ENCODE peak calls at places on chromosomes 13 and 19, in six cellular contexts. S, N, X, M, P and D are unnamed samples.

GRCh38 chr13:97766749-97767148 is 186.7 kb upstream of the IPO5 start:
- DNase-seq in S (no peak), P (peak), X (no peak), M (no peak), N (no peak), D (peak)

GRCh38 chr13:53490732-53491131 is 462.1 kb downstream of the OLFM4 start:
- DNase-seq in X (no peak), N (no peak), M (no peak), P (no peak), S (no peak), D (no peak)

GRCh38 chr13:65855276-65855675 is 1374.9 kb downstream of the PCDH9 start:
- DNase-seq in S (no peak), P (peak), M (peak), X (no peak), N (no peak), D (peak)

GRCh38 chr13:112703935-112704633 is 14.2 kb downstream of the ATP11A start:
- DNase-seq in N (no peak), M (no peak), S (peak), P (no peak), X (no peak), D (no peak)

GRCh38 chr13:32409561-32410440 is 18.1 kb downstream of the N4BP2L1 start:
- DNase-seq in P (peak), N (no peak), X (no peak), M (peak), S (no peak), D (peak)

GRCh38 chr13:53405616-53406015 is 377.0 kb downstream of the OLFM4 start:
- DNase-seq in S (no peak), X (no peak), P (no peak), M (no peak), N (no peak), D (no peak)

GRCh38 chr19:4061178-4061682 is 5.5 kb downstream of the ZBTB7A start:
- DNase-seq in P (peak), M (no peak), N (peak), X (peak), S (peak), D (peak)

GRCh38 chr19:30870861-30871260 is 478.4 kb downstream of the TSHZ3 start:
- DNase-seq in M (peak), N (no peak), X (no peak), S (no peak), P (peak), D (peak)

GRCh38 chr19:5356918-5357317 is 16.3 kb upstream of the PTPRS start:
- DNase-seq in P (no peak), X (no peak), S (no peak), M (no peak), N (no peak), D (no peak)

GRCh38 chr13:106117035-106117434 is 418.4 kb downstream of the EFNB2 start:
- DNase-seq in N (no peak), X (no peak), M (peak), P (no peak), S (no peak), D (peak)

GRCh38 chr13:25911020-25911419 is 140.8 kb downstream of the SHISA2 start:
- DNase-seq in P (no peak), S (no peak), X (no peak), N (no peak), M (no peak), D (no peak)

GRCh38 chr19:3366104-3366760 is at the start of gene NFIC:
- DNase-seq in P (peak), S (peak), X (peak), M (peak), N (peak), D (peak)

GRCh38 chr19:49147923-49148682 is 7.1 kb downstream of the HRC start:
- DNase-seq in S (peak), P (no peak), M (no peak), N (no peak), X (no peak), D (no peak)

GRCh38 chr19:58543826-58544590 is at the start of gene TRIM28:
- DNase-seq in X (peak), M (peak), S (peak), N (peak), P (peak), D (peak)

GRCh38 chr19:10293637-10294367 is 4.0 kb downstream of the ICAM5 start:
- DNase-seq in N (no peak), S (peak), M (no peak), P (no peak), X (no peak), D (no peak)

GRCh38 chr19:50510121-50510670 is 795 bp downstream of the JOSD2 start:
- DNase-seq in P (no peak), X (no peak), M (no peak), S (no peak), N (no peak), D (peak)

GRCh38 chr13:77465595-77466195 is 69.8 kb upstream of the SCEL start:
- DNase-seq in N (no peak), X (no peak), S (no peak), M (no peak), P (peak), D (no peak)

GRCh38 chr19:45922281-45922680 is 7.7 kb upstream of the NANOS2 start:
- DNase-seq in P (no peak), X (no peak), S (no peak), M (no peak), N (no peak), D (peak)

GRCh38 chr19:49911381-49912145 is 14.9 kb upstream of the IL4I1 start:
- DNase-seq in P (no peak), X (no peak), M (peak), N (no peak), S (no peak), D (no peak)

GRCh38 chr19:55304279-55304978 is 20.6 kb downstream of the BRSK1 start:
- DNase-seq in N (no peak), S (peak), M (no peak), X (peak), P (peak), D (peak)

GRCh38 chr19:6696239-6696820 is 24.1 kb downstream of the C3 start:
- DNase-seq in S (no peak), P (no peak), X (no peak), N (no peak), M (no peak), D (no peak)

GRCh38 chr19:43464089-43464775 is 1.2 kb downstream of the LYPD3 start:
- DNase-seq in X (peak), S (peak), P (no peak), M (no peak), N (peak), D (no peak)

GRCh38 chr13:25329706-25330105 is 28.3 kb downstream of the NUP58 start:
- DNase-seq in P (no peak), X (no peak), N (no peak), S (no peak), M (peak), D (peak)

GRCh38 chr13:111518161-111518791 is 197.8 kb downstream of the TEX29 start:
- DNase-seq in P (no peak), M (no peak), N (no peak), X (no peak), S (peak), D (no peak)

GRCh38 chr19:54851353-54851752 is 1.1 kb downstream of the KIR3DL2 start:
- DNase-seq in X (no peak), P (no peak), S (no peak), N (no peak), M (no peak), D (no peak)

GRCh38 chr19:29745253-29745652 is 30.2 kb upstream of the C19orf12 start:
- DNase-seq in X (no peak), M (no peak), N (no peak), S (no peak), P (no peak), D (no peak)

GRCh38 chr13:109154546-109154945 is 525.1 kb downstream of the MYO16 start:
- DNase-seq in S (no peak), P (no peak), M (no peak), N (no peak), X (no peak), D (peak)

GRCh38 chr19:46685189-46685588 is 24.2 kb upstream of the DACT3 start:
- DNase-seq in N (no peak), X (no peak), P (no peak), S (no peak), M (no peak), D (no peak)

GRCh38 chr19:53945441-53945840 is 17.3 kb upstream of the CACNG8 start:
- DNase-seq in S (peak), P (peak), N (no peak), M (peak), X (no peak), D (peak)

DNA sequence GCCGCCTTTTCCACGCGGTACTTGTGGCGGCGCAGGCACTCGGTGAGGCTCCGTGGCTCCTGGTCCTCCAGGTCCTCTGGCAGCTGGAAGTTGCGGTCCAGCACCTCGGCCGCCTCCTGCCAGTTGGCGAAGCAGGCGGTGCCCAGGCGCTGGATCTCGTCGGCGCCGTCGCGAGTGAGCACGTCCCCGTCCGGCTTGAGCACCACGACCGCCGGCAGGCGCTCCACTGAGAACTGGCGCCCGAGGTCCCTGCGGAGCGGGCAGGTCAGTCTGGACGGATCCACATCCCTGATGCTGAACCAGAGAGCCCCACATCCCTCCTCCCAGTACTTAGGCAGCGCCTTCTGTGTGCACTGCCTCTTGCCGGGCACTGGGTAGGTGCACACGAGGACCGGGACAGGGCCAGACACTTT is 5.0 kb downstream of the NXNL1 start:
- DNase-seq in N (no peak), M (no peak), S (peak), X (peak), P (no peak), D (no peak)
- H3K4me3 ChIP-seq in N (no peak), M (no peak), S (no peak), X (no peak), P (no peak), D (no peak)

GRCh38 chr13:59261928-59262488 is 901.7 kb downstream of the DIAPH3 start:
- DNase-seq in S (no peak), P (peak), N (no peak), M (peak), X (no peak), D (no peak)
- TF ChIP-seq CTCF in S (peak), P (peak), N (no peak), M (peak), X (no peak), D (no peak)

GRCh38 chr19:15787611-15788155 is at the start of gene OR10H5:
- DNase-seq in P (no peak), M (no peak), N (no peak), S (no peak), X (no peak), D (no peak)
- H3K4me3 ChIP-seq in P (no peak), M (no peak), N (no peak), S (no peak), X (no peak), D (no peak)

GRCh38 chr13:58165617-58166016 is 534.1 kb downstream of the PCDH17 start:
- DNase-seq in M (no peak), S (no peak), P (no peak), N (no peak), X (no peak), D (no peak)
- TF ChIP-seq CTCF in M (no peak), S (no peak), P (no peak), N (no peak), X (no peak), D (no peak)

GRCh38 chr13:43805681-43806128 is 18.9 kb upstream of the ENOX1 start:
- DNase-seq in N (no peak), M (peak), S (no peak), P (no peak), X (no peak), D (peak)

GRCh38 chr13:43800828-43801227 is 14.1 kb upstream of the ENOX1 start:
- DNase-seq in X (no peak), N (no peak), P (no peak), S (no peak), M (no peak), D (no peak)

GRCh38 chr13:43802511-43802910 is 15.7 kb upstream of the ENOX1 start:
- DNase-seq in X (no peak), N (no peak), P (no peak), S (no peak), M (no peak), D (no peak)

GRCh38 chr13:43805071-43805468 is 18.3 kb upstream of the ENOX1 start:
- DNase-seq in P (peak), N (no peak), X (no peak), S (no peak), M (peak), D (peak)

DNA sequence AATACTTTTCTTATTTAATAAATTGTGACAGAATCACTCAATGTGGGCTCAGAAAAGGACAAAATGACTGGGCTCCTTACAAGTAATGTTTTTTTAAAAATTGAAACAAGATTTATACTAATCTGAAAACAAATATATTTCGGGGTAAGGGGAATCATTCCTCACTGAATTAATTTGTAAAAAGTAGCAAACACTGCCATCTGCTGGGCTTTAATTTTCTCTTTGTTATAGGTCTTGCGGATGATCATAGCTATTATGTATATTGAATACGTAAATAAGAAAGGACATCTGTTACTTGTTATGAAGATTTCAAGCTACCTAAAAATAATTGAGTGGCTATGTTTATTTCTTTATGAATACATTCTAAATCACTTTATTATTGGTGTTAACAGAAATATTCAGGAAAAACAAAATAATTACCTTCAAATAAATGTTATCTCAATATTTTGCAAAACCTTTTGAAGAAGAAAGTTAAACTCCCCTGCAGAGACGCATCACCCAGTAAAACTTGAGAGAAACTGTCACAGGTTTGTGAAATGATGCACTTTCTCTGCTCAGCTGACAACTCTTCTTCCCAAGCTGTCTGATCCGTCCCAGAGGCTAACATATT is 17.8 kb upstream of the ENOX1 start:
- DNase-seq in P (peak), X (no peak), N (no peak), S (peak), M (peak), D (peak)
- H3K4me3 ChIP-seq in P (peak), X (no peak), N (no peak), S (no peak), M (peak), D (peak)

DNA sequence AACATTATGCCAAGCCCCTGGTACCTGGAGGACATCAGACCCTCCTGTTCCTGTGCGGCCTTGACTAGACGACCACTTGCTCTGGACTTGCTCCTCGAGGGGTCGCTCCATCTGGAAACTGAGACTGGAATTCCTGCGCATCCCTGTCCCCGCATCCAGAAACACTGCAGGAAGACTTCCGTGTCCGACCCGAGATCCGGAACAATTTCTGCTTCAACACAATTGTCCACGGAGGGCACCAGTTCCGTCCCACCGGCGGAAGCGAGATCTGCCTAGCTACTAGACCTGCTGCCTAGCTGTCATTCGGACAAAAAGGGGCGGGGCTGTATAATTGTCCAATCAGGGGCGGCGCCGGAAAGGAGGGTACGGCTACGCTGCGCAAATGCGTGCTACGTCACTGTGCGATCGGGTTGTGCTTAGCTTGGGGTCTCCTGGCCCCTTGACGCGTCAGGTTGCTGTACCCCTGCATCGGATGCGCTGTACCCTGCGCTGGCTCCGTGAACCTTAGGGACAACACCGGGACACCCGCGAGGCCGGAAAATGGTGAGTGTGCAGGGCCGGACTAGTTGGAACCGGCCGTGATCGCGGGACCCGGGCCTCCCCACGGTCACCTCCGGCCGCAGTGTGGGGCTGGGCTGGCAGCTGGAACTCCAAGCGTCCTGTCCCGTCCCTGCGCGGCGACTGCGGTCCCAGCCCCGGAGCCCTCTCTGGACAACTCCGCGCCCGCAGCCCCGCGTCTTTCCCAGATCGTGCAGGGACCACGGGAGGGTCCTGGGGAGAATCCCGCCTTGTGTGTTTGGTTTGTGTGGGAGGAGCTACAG is at the start of the genes ZNF490 and ZNF791:
- DNase-seq in M (peak), X (peak), S (peak), N (peak), P (peak), D (peak)
- TF ChIP-seq CTCF in M (peak), X (no peak), S (peak), N (no peak), P (peak), D (peak)

GRCh38 chr19:801030-801860 is 4.0 kb downstream of the PTBP1 start:
- DNase-seq in P (peak), N (no peak), S (peak), M (no peak), X (peak), D (peak)

GRCh38 chr19:800360-801029 is 3.2 kb downstream of the PTBP1 start:
- DNase-seq in N (peak), X (peak), P (peak), S (no peak), M (no peak), D (peak)

GRCh38 chr19:802888-803561 is 5.8 kb downstream of the PTBP1 start:
- DNase-seq in M (no peak), X (no peak), P (peak), N (no peak), S (peak), D (no peak)

GRCh38 chr19:802497-802887 is 5.2 kb downstream of the PTBP1 start:
- DNase-seq in P (peak), X (no peak), S (no peak), N (no peak), M (no peak), D (peak)

GRCh38 chr19:801861-802496 is 4.7 kb downstream of the PTBP1 start:
- DNase-seq in S (peak), P (peak), X (peak), N (peak), M (peak), D (peak)
- H3K4me3 ChIP-seq in S (peak), P (peak), X (peak), N (no peak), M (no peak), D (peak)

DNA sequence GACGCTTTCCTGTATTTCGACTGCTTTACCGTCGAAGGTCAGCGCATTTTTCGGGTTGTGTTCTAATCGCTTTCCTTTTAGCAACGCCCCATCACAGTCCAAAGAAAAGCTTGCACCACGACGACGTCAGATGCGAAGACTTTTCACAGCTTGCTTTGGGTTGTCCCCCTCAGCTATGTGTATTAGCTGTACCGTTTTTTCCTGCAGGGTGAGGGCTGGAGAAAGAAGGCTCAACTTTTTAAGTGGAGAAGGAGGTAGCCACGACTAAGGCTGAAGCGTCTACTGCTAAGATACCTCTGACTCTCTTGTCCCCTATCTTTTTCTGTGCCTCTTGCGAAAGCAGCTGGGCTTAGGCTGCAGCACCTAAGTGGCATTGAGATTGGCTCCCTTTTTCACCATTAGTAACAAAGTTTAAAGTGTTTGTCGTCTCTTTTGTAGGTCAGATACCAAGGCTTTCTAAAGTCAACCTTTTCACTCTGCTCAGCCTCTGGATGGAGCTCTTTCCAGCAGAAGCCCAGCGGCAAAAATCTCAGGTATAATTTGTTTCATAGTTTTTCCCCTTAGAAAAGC is 793 bp downstream of the CDADC1 start:
- DNase-seq in M (peak), N (no peak), X (no peak), P (peak), S (no peak), D (peak)
- TF ChIP-seq CTCF in M (peak), N (no peak), X (no peak), P (peak), S (no peak), D (peak)

GRCh38 chr19:52453324-52454094 is at the start of gene ZNF578:
- DNase-seq in S (peak), P (peak), X (peak), N (peak), M (peak), D (peak)
- H3K4me3 ChIP-seq in S (peak), P (peak), X (peak), N (peak), M (peak), D (peak)

DNA sequence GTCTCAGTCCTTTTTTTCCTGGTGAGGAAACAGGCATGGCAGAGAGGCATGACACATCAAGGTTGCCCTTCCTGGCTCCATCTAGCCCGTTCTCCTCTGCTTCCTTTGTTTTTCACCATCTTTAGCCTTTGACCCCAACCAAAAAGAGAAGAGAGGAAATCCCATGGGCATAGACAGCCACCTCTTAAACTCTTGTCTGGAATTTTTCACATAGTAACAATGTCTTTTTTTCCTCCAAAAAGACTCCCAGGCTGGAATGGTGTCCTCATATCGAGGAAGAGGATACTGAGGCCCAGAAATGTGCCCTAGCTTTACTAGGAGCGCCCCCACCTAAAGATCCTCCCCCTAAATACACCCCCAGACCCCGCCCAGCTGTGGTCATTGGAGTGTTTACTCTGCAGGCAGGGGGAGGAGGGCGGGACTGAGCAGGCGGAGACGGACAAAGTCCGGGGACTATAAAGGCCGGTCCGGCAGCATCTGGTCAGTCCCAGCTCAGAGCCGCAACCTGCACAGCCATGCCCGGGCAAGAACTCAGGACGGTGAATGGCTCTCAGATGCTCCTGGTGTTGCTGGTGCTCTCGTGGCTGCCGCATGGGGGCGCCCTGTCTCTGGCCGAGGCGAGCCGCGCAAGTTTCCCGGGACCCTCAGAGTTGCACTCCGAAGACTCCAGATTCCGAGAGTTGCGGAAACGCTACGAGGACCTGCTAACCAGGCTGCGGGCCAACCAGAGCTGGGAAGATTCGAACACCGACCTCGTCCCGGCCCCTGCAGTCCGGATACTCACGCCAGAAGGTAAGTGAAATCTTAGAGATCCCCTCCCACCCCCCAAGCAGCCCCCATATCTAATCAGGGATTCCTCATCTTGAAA is at the start of gene GDF15:
- DNase-seq in M (peak), X (peak), N (no peak), S (peak), P (peak), D (peak)
- TF ChIP-seq CTCF in M (peak), X (no peak), N (no peak), S (peak), P (peak), D (peak)